ENCODE peak calls at places on chromosome 20, in eight cellular contexts. J is left lung; X is ovary; L is lower lobe of right lung; T is keratinocyte; Q is adrenal gland; K is IMR-90; P is naive thymus-derived CD4-positive, alpha-beta T cell. R is an unnamed sample.
A peak's percentile ranks its signal among the peaks of the same experiment; 100 is the strongest.

GRCh38 chr20:49909499-49910339 is 5.6 kb downstream of the SPATA2 start:
- DNase-seq in J (no peak), X (no peak), L (no peak), T (no peak), Q (peak; percentile 75), K (no peak), P (no peak), R (no peak)

GRCh38 chr20:23244916-23245552 is 105.6 kb upstream of the NXT1 start:
- DNase-seq in J (no peak), X (no peak), L (no peak), T (no peak), Q (no peak), K (no peak), P (no peak), R (no peak)

GRCh38 chr20:58907481-58908137 is 55.1 kb downstream of the GNAS start:
- DNase-seq in J (peak; percentile 93), X (peak; percentile 85), L (peak; percentile 88), T (no peak), Q (peak; percentile 95), K (peak; percentile 99), P (peak; percentile 31), R (peak; percentile 77)

GRCh38 chr20:49290608-49291191 is 12.8 kb upstream of the ZNFX1 start:
- DNase-seq in J (no peak), X (no peak), L (no peak), T (no peak), Q (no peak), K (no peak), P (no peak), R (no peak)

GRCh38 chr20:10596726-10597125 is 77.1 kb downstream of the JAG1 start:
- DNase-seq in J (no peak), X (no peak), L (no peak), T (no peak), Q (peak; percentile 34), K (peak; percentile 95), P (no peak), R (no peak)

GRCh38 chr20:11912013-11912663 is 5.6 kb upstream of the BTBD3 start:
- DNase-seq in J (no peak), X (no peak), L (no peak), T (no peak), Q (no peak), K (no peak), P (no peak), R (no peak)

GRCh38 chr20:41135187-41135887 is 2.0 kb upstream of the PLCG1 start:
- DNase-seq in J (no peak), X (no peak), L (peak; percentile 60), T (no peak), Q (no peak), K (peak; percentile 14), P (peak; percentile 66), R (peak; percentile 53)

GRCh38 chr20:43432498-43432897 is 25.2 kb upstream of the SRSF6 start:
- DNase-seq in J (no peak), X (no peak), L (no peak), T (no peak), Q (no peak), K (no peak), P (no peak), R (no peak)

GRCh38 chr20:44632103-44632752 is 19.3 kb downstream of the ADA start:
- DNase-seq in J (no peak), X (no peak), L (no peak), T (no peak), Q (no peak), K (no peak), P (no peak), R (no peak)

GRCh38 chr20:25274891-25275812 is 27.3 kb downstream of the PYGB start:
- DNase-seq in J (peak; percentile 20), X (peak; percentile 5), L (peak; percentile 34), T (no peak), Q (peak; percentile 2), K (no peak), P (no peak), R (no peak)

GRCh38 chr20:32763202-32763999 is 1.2 kb downstream of the DNMT3B start:
- DNase-seq in J (no peak), X (no peak), L (no peak), T (no peak), Q (no peak), K (no peak), P (peak; percentile 16), R (no peak)

GRCh38 chr20:23039885-23040508 is 4.9 kb downstream of the SSTR4 start:
- DNase-seq in J (no peak), X (no peak), L (no peak), T (no peak), Q (no peak), K (no peak), P (no peak), R (no peak)

GRCh38 chr20:34271961-34272360 is 30.7 kb downstream of the ASIP start:
- DNase-seq in J (no peak), X (no peak), L (no peak), T (no peak), Q (no peak), K (peak; percentile 52), P (no peak), R (no peak)

GRCh38 chr20:50537546-50538201 is 27.5 kb downstream of the PTPN1 start:
- DNase-seq in J (no peak), X (no peak), L (no peak), T (no peak), Q (no peak), K (no peak), P (no peak), R (no peak)

GRCh38 chr20:18279231-18279630 is 9.1 kb upstream of the ZNF133 start:
- DNase-seq in J (no peak), X (no peak), L (no peak), T (peak; percentile 55), Q (no peak), K (no peak), P (no peak), R (no peak)

GRCh38 chr20:8389381-8390368 is 257.6 kb downstream of the PLCB1 start:
- DNase-seq in J (no peak), X (no peak), L (no peak), T (no peak), Q (no peak), K (peak; percentile 59), P (peak; percentile 28), R (peak; percentile 18)

GRCh38 chr20:7155282-7155681 is 387.8 kb downstream of the BMP2 start:
- DNase-seq in J (no peak), X (no peak), L (no peak), T (no peak), Q (no peak), K (no peak), P (no peak), R (no peak)

GRCh38 chr20:17298169-17298568 is 71.3 kb downstream of the PCSK2 start:
- DNase-seq in J (no peak), X (no peak), L (no peak), T (no peak), Q (no peak), K (no peak), P (no peak), R (no peak)

GRCh38 chr20:62025832-62026563 is 39.7 kb downstream of the TAF4 start:
- DNase-seq in J (no peak), X (peak; percentile 59), L (no peak), T (no peak), Q (peak; percentile 64), K (peak; percentile 74), P (peak; percentile 39), R (no peak)

GRCh38 chr20:25297141-25297905 is 49.4 kb downstream of the PYGB start:
- DNase-seq in J (no peak), X (no peak), L (no peak), T (no peak), Q (no peak), K (no peak), P (no peak), R (no peak)

GRCh38 chr20:16803965-16804792 is 56.0 kb downstream of the OTOR start:
- DNase-seq in J (peak; percentile 46), X (peak; percentile 26), L (peak; percentile 62), T (no peak), Q (peak; percentile 57), K (peak; percentile 48), P (peak; percentile 33), R (no peak)

GRCh38 chr20:38298768-38299288 is 5.1 kb upstream of the BPI start:
- DNase-seq in J (peak; percentile 78), X (peak; percentile 93), L (peak; percentile 81), T (no peak), Q (peak; percentile 49), K (peak; percentile 48), P (no peak), R (no peak)
- H3K4me1 ChIP-seq in J (no peaks in the 10 kb centered on the region), X (peaks cover 8% of the 10 kb centered on the region), L (peaks cover 23% of the 10 kb centered on the region), T (peaks cover 11% of the 10 kb centered on the region), Q (no peaks in the 10 kb centered on the region), K (peaks cover 5% of the 10 kb centered on the region), P (no peaks in the 10 kb centered on the region), R (no peaks in the 10 kb centered on the region)

DNA sequence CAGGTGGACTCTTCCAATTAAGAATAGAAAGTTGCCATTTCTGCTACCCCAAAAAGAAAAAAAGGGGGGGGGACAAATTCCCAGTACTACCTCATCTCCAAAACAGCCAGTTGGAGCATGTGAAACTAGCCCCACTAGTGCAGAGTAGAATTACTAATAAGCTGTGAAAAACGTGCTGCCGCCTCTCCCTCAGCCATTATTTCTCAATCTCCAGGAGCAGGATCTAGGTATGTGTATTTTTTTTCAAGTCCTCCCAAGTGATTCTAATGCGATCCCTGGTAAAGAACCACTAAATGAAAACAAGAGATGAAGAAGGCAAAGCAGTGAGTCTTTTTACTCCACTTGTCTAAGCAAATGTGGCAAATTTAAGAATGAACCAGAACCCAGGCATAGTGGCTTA is 154.5 kb upstream of the SHLD1 start:
- DNase-seq in J (no peak), X (no peak), L (no peak), T (no peak), Q (no peak), K (no peak), P (no peak), R (no peak)
- H3K4me1 ChIP-seq in J (no peaks in the 10 kb centered on the region), X (no peaks in the 10 kb centered on the region), L (peaks cover 32% of the 10 kb centered on the region), T (no peaks in the 10 kb centered on the region), Q (peaks cover 19% of the 10 kb centered on the region), K (peaks cover 5% of the 10 kb centered on the region), P (peaks cover 21% of the 10 kb centered on the region), R (peaks cover 69% of the 10 kb centered on the region)

GRCh38 chr20:3796477-3797225 is 541 bp downstream of the CDC25B start:
- DNase-seq in J (peak; percentile 34), X (no peak), L (no peak), T (no peak), Q (no peak), K (no peak), P (no peak), R (no peak)

GRCh38 chr20:3795511-3796468 is at the start of gene CDC25B:
- DNase-seq in J (peak; percentile 95), X (peak; percentile 94), L (peak; percentile 96), T (no peak), Q (peak; percentile 95), K (peak; percentile 83), P (peak; percentile 79), R (peak; percentile 88)

GRCh38 chr20:3798405-3798768 is 2.3 kb downstream of the CDC25B start:
- DNase-seq in J (peak; percentile 29), X (no peak), L (peak; percentile 44), T (no peak), Q (no peak), K (no peak), P (no peak), R (no peak)

GRCh38 chr20:3797592-3798404 is 1.7 kb downstream of the CDC25B start:
- DNase-seq in J (peak; percentile 50), X (no peak), L (peak; percentile 34), T (no peak), Q (no peak), K (peak; percentile 67), P (peak; percentile 32), R (peak; percentile 66)

GRCh38 chr20:3797226-3797545 is 1.1 kb downstream of the CDC25B start:
- DNase-seq in J (peak; percentile 33), X (no peak), L (peak; percentile 38), T (no peak), Q (no peak), K (no peak), P (no peak), R (no peak)
- H3K4me1 ChIP-seq in J (peaks cover 43% of the 10 kb centered on the region), X (peaks cover 2% of the 10 kb centered on the region), L (peaks cover 66% of the 10 kb centered on the region), T (peaks cover 47% of the 10 kb centered on the region), Q (no peaks in the 10 kb centered on the region), K (peaks cover 26% of the 10 kb centered on the region), P (peaks cover 36% of the 10 kb centered on the region), R (peaks cover 52% of the 10 kb centered on the region)

GRCh38 chr20:20690676-20691476 is 21.6 kb downstream of the RALGAPA2 start:
- DNase-seq in J (no peak), X (no peak), L (no peak), T (no peak), Q (no peak), K (no peak), P (no peak), R (no peak)
- H3K4me1 ChIP-seq in J (no peaks in the 10 kb centered on the region), X (peaks cover 4% of the 10 kb centered on the region), L (peaks cover 36% of the 10 kb centered on the region), T (no peaks in the 10 kb centered on the region), Q (no peaks in the 10 kb centered on the region), K (no peaks in the 10 kb centered on the region), P (no peaks in the 10 kb centered on the region), R (peaks cover 6% of the 10 kb centered on the region)

R was measured in CD8-positive, alpha-beta memory T cell.